ENCODE peak calls at places on chromosomes 1 and 21, in five cellular contexts. V is effector memory CD8-positive, alpha-beta T cell; N is left colon; E is SK-N-DZ; P is Caki2. Z is an unnamed sample.

GRCh38 chr1:32817815-32818786 is 648 bp downstream of the S100PBP start:
- DNase-seq in E (peak), P (peak), V (no peak), N (peak), Z (peak)

GRCh38 chr21:44983421-44984206 is 43.8 kb downstream of the SLX9 start:
- DNase-seq in P (no peak), N (no peak), V (no peak), E (no peak), Z (no peak)

GRCh38 chr1:235866207-235866912 is at the start of gene LYST:
- DNase-seq in N (peak), V (peak), P (peak), E (peak), Z (peak)

GRCh38 chr1:181258971-181259745 is 170.7 kb downstream of the IER5 start:
- DNase-seq in N (no peak), V (no peak), E (no peak), P (no peak), Z (no peak)

GRCh38 chr1:115188680-115189395 is 99.5 kb upstream of the TSPAN2 start:
- DNase-seq in E (no peak), N (no peak), P (no peak), V (no peak), Z (no peak)

GRCh38 chr1:65372557-65372956 is 47.9 kb upstream of the LEPR start:
- DNase-seq in E (no peak), V (no peak), N (no peak), P (peak), Z (no peak)

GRCh38 chr1:13981142-13981541 is 281.2 kb downstream of the PRDM2 start:
- DNase-seq in P (no peak), E (no peak), N (no peak), V (no peak), Z (no peak)

GRCh38 chr1:228004887-228005462 is 1.8 kb upstream of the WNT3A start:
- DNase-seq in V (no peak), E (no peak), N (no peak), P (no peak), Z (no peak)

GRCh38 chr1:100313382-100313781 is 38.9 kb upstream of the CDC14A start:
- DNase-seq in V (no peak), N (no peak), P (no peak), E (no peak), Z (no peak)

GRCh38 chr1:114072246-114072645 is 81.4 kb downstream of the SYT6 start:
- DNase-seq in N (no peak), P (no peak), E (no peak), V (no peak), Z (no peak)

GRCh38 chr1:14924012-14924452 is 229.5 kb upstream of the TMEM51 start:
- DNase-seq in E (no peak), P (peak), V (no peak), N (peak), Z (peak)

GRCh38 chr1:111754964-111755320 is 759 bp upstream of the DDX20 start:
- DNase-seq in P (no peak), V (no peak), E (peak), N (peak), Z (peak)

GRCh38 chr21:35829014-35829525 is 231.3 kb downstream of the SETD4 start:
- DNase-seq in N (peak), E (no peak), P (no peak), V (no peak), Z (no peak)

GRCh38 chr1:192579319-192579738 is 3.8 kb downstream of the RGS1 start:
- DNase-seq in N (no peak), V (no peak), P (peak), E (peak), Z (no peak)

GRCh38 chr1:205849619-205850355 is at the start of gene PM20D1:
- DNase-seq in E (peak), N (peak), V (peak), P (no peak), Z (peak)

GRCh38 chr1:99358771-99359170 is 94.5 kb downstream of the PLPPR4 start:
- DNase-seq in E (no peak), V (no peak), P (no peak), N (no peak), Z (no peak)

GRCh38 chr1:21814241-21814918 is 2.3 kb downstream of the LDLRAD2 start:
- DNase-seq in E (peak), P (no peak), V (no peak), N (peak), Z (no peak)

GRCh38 chr1:17887646-17888395 is 132.7 kb downstream of the ACTL8 start:
- DNase-seq in V (no peak), E (no peak), P (no peak), N (no peak), Z (no peak)

GRCh38 chr1:203675596-203676347 is 49.1 kb downstream of the ATP2B4 start:
- DNase-seq in N (peak), P (no peak), E (no peak), V (no peak), Z (peak)

GRCh38 chr1:20033396-20033795 is 36.6 kb upstream of the PLA2G5 start:
- DNase-seq in V (no peak), P (no peak), N (no peak), E (no peak), Z (no peak)

GRCh38 chr21:22758478-22758877 is 1760.3 kb downstream of the NCAM2 start:
- DNase-seq in N (no peak), P (peak), E (no peak), V (no peak), Z (no peak)

GRCh38 chr1:202952818-202953217 is 5.3 kb downstream of the ADIPOR1 start:
- DNase-seq in V (no peak), N (no peak), E (no peak), P (no peak), Z (peak)

GRCh38 chr21:29299046-29299905 is 554 bp downstream of the BACH1 start:
- DNase-seq in E (peak), V (peak), N (peak), P (peak), Z (peak)

Z was measured in colonic mucosa.